ENCODE peak calls at places on chromosome 6, in four cellular contexts. X is A673, S is AG08395, V is PC-9. K is an unnamed sample.

GRCh38 chr6:9225441-9225871 is 790.1 kb upstream of the SLC35B3 start:
- DNase-seq in X (no peak), S (peak; percentile 46), V (peak; percentile 11), K (no peak)

GRCh38 chr6:44896701-44897100 is 431.4 kb upstream of the RUNX2 start:
- DNase-seq in X (peak; percentile 56), S (no peak), V (no peak), K (no peak)

GRCh38 chr6:124854338-124854922 is 107.8 kb upstream of the RNF217 start:
- DNase-seq in X (peak; percentile 38), S (no peak), V (no peak), K (peak; percentile 39)

GRCh38 chr6:93886416-93886815 is 467.1 kb upstream of the EPHA7 start:
- DNase-seq in X (no peak), S (no peak), V (no peak), K (no peak)

GRCh38 chr6:152583888-152584287 is 53.3 kb downstream of the SYNE1 start:
- DNase-seq in X (no peak), S (no peak), V (no peak), K (no peak)

GRCh38 chr6:33862536-33862935 is 58.7 kb upstream of the MLN start:
- DNase-seq in X (no peak), S (no peak), V (no peak), K (no peak)

GRCh38 chr6:3518356-3518841 is 61.5 kb upstream of the SLC22A23 start:
- DNase-seq in X (no peak), S (peak; percentile 90), V (peak; percentile 90), K (peak; percentile 26)

GRCh38 chr6:42988486-42989020 is 4.2 kb downstream of the PPP2R5D start:
- DNase-seq in X (no peak), S (peak; percentile 30), V (no peak), K (no peak)

GRCh38 chr6:36025932-36026327 is 1.5 kb upstream of the SLC26A8 start:
- DNase-seq in X (no peak), S (peak; percentile 13), V (no peak), K (no peak)

GRCh38 chr6:73028124-73028766 is 197.1 kb downstream of the KHDC1L start:
- DNase-seq in X (no peak), S (no peak), V (no peak), K (no peak)

GRCh38 chr6:13384966-13385365 is 56.6 kb upstream of the TBC1D7 start:
- DNase-seq in X (no peak), S (no peak), V (no peak), K (no peak)

GRCh38 chr6:11752350-11752749 is 26.3 kb downstream of the ADTRP start:
- DNase-seq in X (no peak), S (no peak), V (no peak), K (no peak)

GRCh38 chr6:21522773-21523490 is 70.6 kb upstream of the SOX4 start:
- DNase-seq in X (peak; percentile 35), S (no peak), V (no peak), K (peak; percentile 48)

GRCh38 chr6:113094781-113095180 is 747.7 kb downstream of the RFPL4B start:
- DNase-seq in X (no peak), S (no peak), V (no peak), K (no peak)

GRCh38 chr6:41072836-41073202 is at the start of gene NFYA:
- DNase-seq in X (peak; percentile 99), S (no peak), V (no peak), K (peak; percentile 100)

GRCh38 chr6:98924647-98925046 is 23.1 kb downstream of the FBXL4 start:
- DNase-seq in X (no peak), S (no peak), V (no peak), K (peak; percentile 76)

GRCh38 chr6:89581669-89582068 is 56.9 kb downstream of the LYRM2 start:
- DNase-seq in X (no peak), S (no peak), V (no peak), K (peak; percentile 56)

GRCh38 chr6:89073840-89074239 is 6.7 kb upstream of the PNRC1 start:
- DNase-seq in X (no peak), S (no peak), V (no peak), K (no peak)

GRCh38 chr6:20056350-20056992 is 155.8 kb downstream of the MBOAT1 start:
- DNase-seq in X (peak; percentile 79), S (peak; percentile 62), V (peak; percentile 8), K (peak; percentile 87)

GRCh38 chr6:159973951-159974350 is 5.1 kb downstream of the IGF2R start:
- DNase-seq in X (peak; percentile 45), S (peak; percentile 54), V (no peak), K (peak; percentile 88)

GRCh38 chr6:143034689-143035334 is 25.9 kb upstream of the AIG1 start:
- DNase-seq in X (no peak), S (no peak), V (peak; percentile 21), K (peak; percentile 72)

GRCh38 chr6:1002989-1003388 is 308.9 kb upstream of the FOXQ1 start:
- DNase-seq in X (no peak), S (no peak), V (no peak), K (no peak)

GRCh38 chr6:96058094-96058493 is 42.3 kb downstream of the FUT9 start:
- DNase-seq in X (peak; percentile 26), S (no peak), V (no peak), K (no peak)

GRCh38 chr6:139133272-139133671 is 1.6 kb upstream of the HECA start:
- DNase-seq in X (no peak), S (no peak), V (no peak), K (no peak)

GRCh38 chr6:147852772-147853171 is 344.3 kb downstream of the SAMD5 start:
- DNase-seq in X (peak; percentile 74), S (no peak), V (no peak), K (no peak)

GRCh38 chr6:170438402-170438753 is 114.7 kb downstream of the PSMB1 start:
- DNase-seq in X (peak; percentile 86), S (peak; percentile 98), V (peak; percentile 85), K (peak; percentile 99)

GRCh38 chr6:134870677-134871498 is 79.0 kb downstream of the ALDH8A1 start:
- DNase-seq in X (no peak), S (no peak), V (no peak), K (peak; percentile 36)

GRCh38 chr6:139587469-139587868 is 213.0 kb upstream of the CITED2 start:
- DNase-seq in X (peak; percentile 10), S (peak; percentile 85), V (peak; percentile 34), K (no peak)

GRCh38 chr6:169317441-169318202 is 64.0 kb upstream of the THBS2 start:
- DNase-seq in X (no peak), S (no peak), V (no peak), K (no peak)

GRCh38 chr6:5084787-5085637 is at the start of gene PPP1R3G:
- DNase-seq in X (peak; percentile 58), S (peak; percentile 47), V (peak; percentile 51), K (peak; percentile 71)

GRCh38 chr6:499617-500016 is 108.1 kb downstream of the IRF4 start:
- DNase-seq in X (no peak), S (no peak), V (no peak), K (no peak)

GRCh38 chr6:138909511-138909910 is 78.5 kb downstream of the REPS1 start:
- DNase-seq in X (no peak), S (no peak), V (no peak), K (no peak)

GRCh38 chr6:148166339-148166949 is 176.2 kb upstream of the SASH1 start:
- DNase-seq in X (peak; percentile 77), S (peak; percentile 68), V (no peak), K (peak; percentile 67)

GRCh38 chr6:43627008-43627825 is 1.8 kb downstream of the GTPBP2 start:
- DNase-seq in X (peak; percentile 35), S (peak; percentile 94), V (peak; percentile 78), K (peak; percentile 99)

GRCh38 chr6:56282391-56282790 is 35.0 kb upstream of the COL21A1 start:
- DNase-seq in X (no peak), S (no peak), V (no peak), K (no peak)